ENCODE peak calls at places on chromosomes 13 and 19, in five cellular contexts. Y is fibroblast of gingiva; A is caudate nucleus; K is Calu3; S is stimulated activated CD4-positive, alpha-beta T cell treated with anti-CD3 and anti-CD28 coated beads, Interleukin-4, amount 100 ng/mL, for 48 hours. E is an unnamed sample.

GRCh38 chr13:48750588-48751383 is 97.1 kb downstream of the CYSLTR2 start:
- DNase-seq in S (no peak), Y (peak), A (no peak), K (no peak), E (no peak)

GRCh38 chr19:1435378-1435989 is 2.7 kb upstream of the RPS15 start:
- DNase-seq in K (no peak), Y (no peak), A (no peak), S (no peak), E (no peak)

GRCh38 chr13:81018936-81019335 is 678.0 kb upstream of the SPRY2 start:
- DNase-seq in S (no peak), Y (no peak), K (no peak), A (no peak), E (no peak)

GRCh38 chr13:36815069-36815468 is 4.0 kb upstream of the RFXAP start:
- DNase-seq in K (no peak), S (no peak), A (no peak), Y (no peak), E (no peak)

GRCh38 chr13:41050041-41050440 is 11.3 kb upstream of the WBP4 start:
- DNase-seq in A (no peak), S (no peak), K (no peak), Y (peak), E (no peak)

GRCh38 chr13:33340631-33341030 is 55.1 kb upstream of the STARD13 start:
- DNase-seq in Y (peak), A (no peak), S (no peak), K (no peak), E (no peak)

GRCh38 chr13:33132644-33133440 is 116.6 kb downstream of the KL start:
- DNase-seq in K (no peak), A (no peak), Y (peak), S (no peak), E (no peak)

GRCh38 chr13:109385161-109385560 is 401.2 kb downstream of the IRS2 start:
- DNase-seq in A (no peak), K (no peak), Y (no peak), S (no peak), E (no peak)

GRCh38 chr19:35744335-35744687 is 907 bp downstream of the U2AF1L4 start:
- DNase-seq in S (no peak), K (no peak), A (no peak), Y (no peak), E (no peak)

GRCh38 chr19:30047355-30047895 is 105.4 kb downstream of the URI1 start:
- DNase-seq in Y (no peak), S (no peak), A (no peak), K (no peak), E (no peak)

GRCh38 chr19:18597809-18598660 is 8.6 kb downstream of the CRLF1 start:
- DNase-seq in S (no peak), A (no peak), Y (no peak), K (no peak), E (peak)

GRCh38 chr13:72489751-72490150 is 237.7 kb downstream of the MZT1 start:
- DNase-seq in S (no peak), A (no peak), Y (no peak), K (no peak), E (no peak)

GRCh38 chr19:15115080-15115479 is 7.9 kb downstream of the SYDE1 start:
- DNase-seq in A (peak), Y (peak), K (no peak), S (no peak), E (no peak)

GRCh38 chr13:79772811-79773210 is 291.9 kb downstream of the NDFIP2 start:
- DNase-seq in A (no peak), K (no peak), S (no peak), Y (no peak), E (no peak)

GRCh38 chr19:41887711-41888382 is 4.9 kb downstream of the ARHGEF1 start:
- DNase-seq in K (peak), A (peak), Y (no peak), S (peak), E (peak)

GRCh38 chr13:70170689-70171088 is 62.4 kb upstream of the KLHL1 start:
- DNase-seq in A (no peak), K (no peak), S (no peak), Y (no peak), E (no peak)

GRCh38 chr19:2627855-2628254 is 74.6 kb downstream of the GNG7 start:
- DNase-seq in Y (no peak), A (no peak), K (no peak), S (no peak), E (no peak)

GRCh38 chr19:39080431-39080830 is 3.7 kb upstream of the ACP7 start:
- DNase-seq in A (no peak), S (no peak), Y (no peak), K (no peak), E (no peak)

GRCh38 chr13:94362411-94362909 is 117.0 kb downstream of the DCT start:
- DNase-seq in K (peak), Y (peak), A (peak), S (peak), E (peak)

GRCh38 chr19:1882089-1882785 is 3.1 kb downstream of the ABHD17A start:
- DNase-seq in K (no peak), A (peak), Y (no peak), S (no peak), E (no peak)

GRCh38 chr13:48585456-48585840 is 52.6 kb upstream of the RCBTB2 start:
- DNase-seq in Y (peak), K (peak), A (peak), S (no peak), E (no peak)

GRCh38 chr13:30307966-30308290 is 577 bp upstream of the KATNAL1 start:
- DNase-seq in Y (no peak), A (no peak), S (no peak), K (no peak), E (no peak)

GRCh38 chr19:18616023-18616422 is 3.4 kb downstream of the TMEM59L start:
- DNase-seq in Y (no peak), K (no peak), A (no peak), S (no peak), E (no peak)

GRCh38 chr13:30094015-30094533 is 213.3 kb downstream of the KATNAL1 start:
- DNase-seq in K (no peak), Y (no peak), A (no peak), S (no peak), E (no peak)

GRCh38 chr19:50794074-50794777 is 4.0 kb downstream of the ACP4 start:
- DNase-seq in A (no peak), S (no peak), K (peak), Y (no peak), E (peak)

GRCh38 chr19:35609881-35610353 is 2.6 kb upstream of the HAUS5 start:
- DNase-seq in Y (no peak), A (no peak), S (no peak), K (no peak), E (peak)

GRCh38 chr19:5308471-5309437 is 31.9 kb downstream of the PTPRS start:
- DNase-seq in A (peak), S (no peak), K (no peak), Y (peak), E (no peak)

GRCh38 chr13:51541037-51541436 is 43.2 kb upstream of the WDFY2 start:
- DNase-seq in Y (no peak), A (no peak), K (no peak), S (no peak), E (no peak)

GRCh38 chr19:30068528-30069395 is 126.7 kb downstream of the URI1 start:
- DNase-seq in Y (no peak), A (no peak), S (no peak), K (no peak), E (no peak)

GRCh38 chr19:4730740-4731171 is 7.1 kb upstream of the DPP9 start:
- DNase-seq in Y (no peak), A (no peak), K (peak), S (peak), E (peak)

GRCh38 chr13:43307921-43308433 is 284.6 kb downstream of the DNAJC15 start:
- DNase-seq in Y (peak), S (no peak), A (no peak), K (no peak), E (peak)

E was measured in GM13976.